ENCODE peak calls at places on chromosomes 13 and 19, in six cellular contexts. A is stimulated activated CD4-positive, alpha-beta T cell treated with anti-CD3 and anti-CD28 coated beads, Interleukin-1b, Interleukin-23, amount 100 ng/mL, for 4 hours; K is DMS53; O is C1 segment of cervical spinal cord; E is neuronal stem cell; H is non-pigmented ciliary epithelial cell. L is an unnamed sample.

GRCh38 chr19:23437901-23438300 is 42.6 kb upstream of the ZNF91 start:
- DNase-seq in O (no peak), K (peak; percentile 75), E (no peak), A (no peak), H (no peak), L (no peak)

GRCh38 chr13:112873851-112874750 is 94.9 kb upstream of the MCF2L start:
- DNase-seq in H (no peak), E (peak; percentile 79), K (peak; percentile 65), O (no peak), A (peak; percentile 76), L (no peak)

GRCh38 chr13:104171132-104171531 is 1104.9 kb upstream of the SLC10A2 start:
- DNase-seq in O (no peak), A (no peak), K (peak; percentile 35), E (no peak), H (no peak), L (no peak)

GRCh38 chr19:1155352-1156304 is 18.4 kb downstream of the SBNO2 start:
- DNase-seq in H (no peak), E (no peak), O (no peak), K (no peak), A (no peak), L (no peak)

GRCh38 chr13:50318887-50319286 is 303.6 kb downstream of the KCNRG start:
- DNase-seq in O (no peak), A (no peak), K (peak; percentile 19), E (no peak), H (no peak), L (no peak)

GRCh38 chr19:7554990-7555864 is 19.7 kb downstream of the PNPLA6 start:
- DNase-seq in A (no peak), E (no peak), K (peak; percentile 25), H (no peak), O (no peak), L (no peak)

GRCh38 chr13:98428256-98428966 is 148.5 kb downstream of the STK24 start:
- DNase-seq in H (no peak), E (no peak), A (no peak), O (no peak), K (peak; percentile 54), L (no peak)

GRCh38 chr13:100443278-100443997 is 145.2 kb downstream of the GGACT start:
- DNase-seq in E (no peak), O (no peak), K (no peak), H (no peak), A (no peak), L (no peak)

GRCh38 chr19:29643361-29643935 is 21.8 kb upstream of the PLEKHF1 start:
- DNase-seq in O (no peak), A (no peak), K (no peak), E (no peak), H (no peak), L (no peak)

GRCh38 chr19:57262044-57262443 is 18.2 kb upstream of the ZNF460 start:
- DNase-seq in A (no peak), H (no peak), K (no peak), O (no peak), E (no peak), L (no peak)

GRCh38 chr19:55437410-55437809 is 5.7 kb downstream of the SHISA7 start:
- DNase-seq in K (peak; percentile 88), O (no peak), A (no peak), H (no peak), E (peak; percentile 78), L (no peak)

GRCh38 chr19:32662186-32662585 is 12.8 kb downstream of the ANKRD27 start:
- DNase-seq in O (no peak), H (peak; percentile 30), A (no peak), K (no peak), E (no peak), L (peak; percentile 58)

GRCh38 chr13:42707596-42707995 is 73.8 kb upstream of the FAM216B start:
- DNase-seq in A (no peak), H (peak; percentile 43), E (no peak), K (no peak), O (no peak), L (no peak)

L was measured in glomerular endothelial cell.